ENCODE peak calls at places on chromosomes 13 and 19, in four cellular contexts. One of them, this sample, is unnamed.

GRCh38 chr19:38039966-38040365 is 133.0 kb downstream of the SIPA1L3 start:
- DNase-seq in psoas muscle: no peak
- DNase-seq in T-helper 1 cell: no peak
- DNase-seq in colonic mucosa: no peak
- DNase-seq in this sample: peak

GRCh38 chr13:100811906-100812305 is 137.3 kb upstream of the TMTC4 start:
- DNase-seq in psoas muscle: no peak
- DNase-seq in T-helper 1 cell: no peak
- DNase-seq in colonic mucosa: no peak
- DNase-seq in this sample: no peak

GRCh38 chr13:40254394-40254793 is 412.0 kb downstream of the FOXO1 start:
- DNase-seq in psoas muscle: no peak
- DNase-seq in T-helper 1 cell: no peak
- DNase-seq in colonic mucosa: no peak
- DNase-seq in this sample: no peak

GRCh38 chr19:5356918-5357317 is 16.3 kb upstream of the PTPRS start:
- DNase-seq in psoas muscle: no peak
- DNase-seq in T-helper 1 cell: no peak
- DNase-seq in colonic mucosa: no peak
- DNase-seq in this sample: no peak

GRCh38 chr19:19654441-19654840 is 9.0 kb downstream of the ATP13A1 start:
- DNase-seq in psoas muscle: peak
- DNase-seq in T-helper 1 cell: no peak
- DNase-seq in colonic mucosa: no peak
- DNase-seq in this sample: no peak

GRCh38 chr19:48249502-48250014 is 6.2 kb downstream of the CARD8 start:
- DNase-seq in psoas muscle: peak
- DNase-seq in T-helper 1 cell: peak
- DNase-seq in colonic mucosa: peak
- DNase-seq in this sample: no peak

GRCh38 chr19:49558591-49558990 is 21.8 kb downstream of the NOSIP start:
- DNase-seq in psoas muscle: no peak
- DNase-seq in T-helper 1 cell: no peak
- DNase-seq in colonic mucosa: no peak
- DNase-seq in this sample: no peak

GRCh38 chr13:60012503-60012902 is 151.2 kb downstream of the DIAPH3 start:
- DNase-seq in psoas muscle: no peak
- DNase-seq in T-helper 1 cell: no peak
- DNase-seq in colonic mucosa: peak
- DNase-seq in this sample: no peak

GRCh38 chr13:29750178-29750530 is 100.3 kb downstream of the UBL3 start:
- DNase-seq in psoas muscle: no peak
- DNase-seq in T-helper 1 cell: no peak
- DNase-seq in colonic mucosa: no peak
- DNase-seq in this sample: no peak

GRCh38 chr19:39251081-39251480 is 2.4 kb upstream of the IFNL4 start:
- DNase-seq in psoas muscle: no peak
- DNase-seq in T-helper 1 cell: no peak
- DNase-seq in colonic mucosa: no peak
- DNase-seq in this sample: no peak

GRCh38 chr13:100987993-100988392 is 313.4 kb upstream of the TMTC4 start:
- DNase-seq in psoas muscle: no peak
- DNase-seq in T-helper 1 cell: no peak
- DNase-seq in colonic mucosa: no peak
- DNase-seq in this sample: peak

GRCh38 chr19:18399008-18399407 is 1.6 kb upstream of the LRRC25 start:
- DNase-seq in psoas muscle: no peak
- DNase-seq in T-helper 1 cell: no peak
- DNase-seq in colonic mucosa: peak
- DNase-seq in this sample: peak

GRCh38 chr13:111897178-111897845 is 169.6 kb upstream of the SOX1 start:
- DNase-seq in psoas muscle: no peak
- DNase-seq in T-helper 1 cell: no peak
- DNase-seq in colonic mucosa: no peak
- DNase-seq in this sample: no peak

GRCh38 chr19:49119411-49120324 is at the start of gene PPFIA3:
- DNase-seq in psoas muscle: peak
- DNase-seq in T-helper 1 cell: no peak
- DNase-seq in colonic mucosa: peak
- DNase-seq in this sample: peak

GRCh38 chr19:1846517-1847205 is 1.6 kb downstream of the REXO1 start:
- DNase-seq in psoas muscle: no peak
- DNase-seq in T-helper 1 cell: no peak
- DNase-seq in colonic mucosa: no peak
- DNase-seq in this sample: no peak

GRCh38 chr19:35495107-35496064 is 5.1 kb upstream of the KRTDAP start:
- DNase-seq in psoas muscle: peak
- DNase-seq in T-helper 1 cell: peak
- DNase-seq in colonic mucosa: peak
- DNase-seq in this sample: peak

GRCh38 chr13:98397221-98397620 is 179.7 kb downstream of the STK24 start:
- DNase-seq in psoas muscle: no peak
- DNase-seq in T-helper 1 cell: no peak
- DNase-seq in colonic mucosa: no peak
- DNase-seq in this sample: peak

GRCh38 chr19:32909257-32909656 is 39.7 kb upstream of the SLC7A9 start:
- DNase-seq in psoas muscle: no peak
- DNase-seq in T-helper 1 cell: no peak
- DNase-seq in colonic mucosa: no peak
- DNase-seq in this sample: no peak

GRCh38 chr13:40464349-40464748 is 202.1 kb downstream of the FOXO1 start:
- DNase-seq in psoas muscle: no peak
- DNase-seq in T-helper 1 cell: no peak
- DNase-seq in colonic mucosa: no peak
- DNase-seq in this sample: no peak

GRCh38 chr19:7618366-7618765 is 11.0 kb downstream of the XAB2 start:
- DNase-seq in psoas muscle: no peak
- DNase-seq in T-helper 1 cell: no peak
- DNase-seq in colonic mucosa: peak
- DNase-seq in this sample: peak

GRCh38 chr13:66405908-66406802 is 824.0 kb downstream of the PCDH9 start:
- DNase-seq in psoas muscle: no peak
- DNase-seq in T-helper 1 cell: no peak
- DNase-seq in colonic mucosa: no peak
- DNase-seq in this sample: no peak

GRCh38 chr13:93915269-93915809 is 564.1 kb downstream of the DCT start:
- DNase-seq in psoas muscle: no peak
- DNase-seq in T-helper 1 cell: no peak
- DNase-seq in colonic mucosa: no peak
- DNase-seq in this sample: peak

GRCh38 chr19:33724021-33724722 is 72.5 kb upstream of the KCTD15 start:
- DNase-seq in psoas muscle: no peak
- DNase-seq in T-helper 1 cell: no peak
- DNase-seq in colonic mucosa: no peak
- DNase-seq in this sample: no peak

GRCh38 chr13:34128661-34129060 is 310.7 kb downstream of the RFC3 start:
- DNase-seq in psoas muscle: no peak
- DNase-seq in T-helper 1 cell: no peak
- DNase-seq in colonic mucosa: no peak
- DNase-seq in this sample: no peak

GRCh38 chr19:40445945-40446784 is 2.0 kb upstream of the SERTAD3 start:
- DNase-seq in psoas muscle: no peak
- DNase-seq in T-helper 1 cell: no peak
- DNase-seq in colonic mucosa: peak
- DNase-seq in this sample: peak

GRCh38 chr19:6593651-6594416 is 2.9 kb upstream of the CD70 start:
- DNase-seq in psoas muscle: no peak
- DNase-seq in T-helper 1 cell: no peak
- DNase-seq in colonic mucosa: no peak
- DNase-seq in this sample: peak

GRCh38 chr13:78309497-78310180 is 293.7 kb downstream of the POU4F1 start:
- DNase-seq in psoas muscle: no peak
- DNase-seq in T-helper 1 cell: no peak
- DNase-seq in colonic mucosa: no peak
- DNase-seq in this sample: no peak

GRCh38 chr19:33293255-33294057 is 8.9 kb downstream of the CEBPA start:
- DNase-seq in psoas muscle: peak
- DNase-seq in T-helper 1 cell: no peak
- DNase-seq in colonic mucosa: peak
- DNase-seq in this sample: peak

GRCh38 chr13:85896516-85897450 is 97.6 kb upstream of the SLITRK6 start:
- DNase-seq in psoas muscle: no peak
- DNase-seq in T-helper 1 cell: no peak
- DNase-seq in colonic mucosa: no peak
- DNase-seq in this sample: peak

GRCh38 chr13:20197361-20197834 is 4.7 kb upstream of the GJB2 start:
- DNase-seq in psoas muscle: no peak
- DNase-seq in T-helper 1 cell: no peak
- DNase-seq in colonic mucosa: no peak
- DNase-seq in this sample: peak

GRCh38 chr13:26872444-26873173 is 112.0 kb upstream of the GPR12 start:
- DNase-seq in psoas muscle: no peak
- DNase-seq in T-helper 1 cell: peak
- DNase-seq in colonic mucosa: peak
- DNase-seq in this sample: peak

GRCh38 chr19:48627865-48628314 is 8.6 kb downstream of the SPHK2 start:
- DNase-seq in psoas muscle: no peak
- DNase-seq in T-helper 1 cell: no peak
- DNase-seq in colonic mucosa: no peak
- DNase-seq in this sample: no peak

GRCh38 chr19:56732974-56733373 is 61.4 kb upstream of the ZNF835 start:
- DNase-seq in psoas muscle: no peak
- DNase-seq in T-helper 1 cell: no peak
- DNase-seq in colonic mucosa: no peak
- DNase-seq in this sample: no peak

GRCh38 chr19:44643605-44644390 is at the start of gene PVR:
- DNase-seq in psoas muscle: peak
- DNase-seq in T-helper 1 cell: no peak
- DNase-seq in colonic mucosa: peak
- DNase-seq in this sample: peak

GRCh38 chr13:87498681-87499080 is 172.5 kb upstream of the SLITRK5 start:
- DNase-seq in psoas muscle: no peak
- DNase-seq in T-helper 1 cell: no peak
- DNase-seq in colonic mucosa: no peak
- DNase-seq in this sample: peak

This sample was measured in GM23248.